ENCODE peak calls at places on chromosomes 12 and 14, in eight cellular contexts. One of them, this sample, is unnamed.

GRCh38 chr12:49959570-49960473 is 1.9 kb upstream of the AQP5 start:
- DNase-seq in lung: peak
- DNase-seq in astrocyte of the cerebellum: no peak
- DNase-seq in psoas muscle: no peak
- DNase-seq in heart right ventricle: no peak
- DNase-seq in esophagus squamous epithelium: no peak
- DNase-seq in epithelial cell of esophagus: peak
- DNase-seq in NB4: peak
- DNase-seq in this sample: no peak

GRCh38 chr14:21868442-21869046 is 194.9 kb upstream of the OR4E1 start:
- DNase-seq in lung: peak
- DNase-seq in astrocyte of the cerebellum: peak
- DNase-seq in psoas muscle: no peak
- DNase-seq in heart right ventricle: no peak
- DNase-seq in esophagus squamous epithelium: no peak
- DNase-seq in epithelial cell of esophagus: peak
- DNase-seq in NB4: peak
- DNase-seq in this sample: peak

GRCh38 chr14:53953002-53953827 is 3.4 kb downstream of the BMP4 start:
- DNase-seq in lung: peak
- DNase-seq in astrocyte of the cerebellum: peak
- DNase-seq in psoas muscle: peak
- DNase-seq in heart right ventricle: peak
- DNase-seq in esophagus squamous epithelium: no peak
- DNase-seq in epithelial cell of esophagus: peak
- DNase-seq in NB4: no peak
- DNase-seq in this sample: peak

GRCh38 chr12:48001426-48002178 is 2.7 kb downstream of the COL2A1 start:
- DNase-seq in lung: no peak
- DNase-seq in astrocyte of the cerebellum: no peak
- DNase-seq in psoas muscle: no peak
- DNase-seq in heart right ventricle: peak
- DNase-seq in esophagus squamous epithelium: no peak
- DNase-seq in epithelial cell of esophagus: peak
- DNase-seq in NB4: peak
- DNase-seq in this sample: peak

GRCh38 chr12:128245890-128246289 is 21.1 kb upstream of the TMEM132C start:
- DNase-seq in lung: no peak
- DNase-seq in astrocyte of the cerebellum: no peak
- DNase-seq in psoas muscle: no peak
- DNase-seq in heart right ventricle: no peak
- DNase-seq in esophagus squamous epithelium: no peak
- DNase-seq in epithelial cell of esophagus: no peak
- DNase-seq in NB4: no peak
- DNase-seq in this sample: no peak

GRCh38 chr14:21989090-21989489 is 315.5 kb upstream of the OR4E1 start:
- DNase-seq in lung: no peak
- DNase-seq in astrocyte of the cerebellum: no peak
- DNase-seq in psoas muscle: no peak
- DNase-seq in heart right ventricle: no peak
- DNase-seq in esophagus squamous epithelium: no peak
- DNase-seq in epithelial cell of esophagus: no peak
- DNase-seq in NB4: no peak
- DNase-seq in this sample: peak

GRCh38 chr12:26233620-26234019 is 38.2 kb downstream of the SSPN start:
- DNase-seq in lung: no peak
- DNase-seq in astrocyte of the cerebellum: no peak
- DNase-seq in psoas muscle: no peak
- DNase-seq in heart right ventricle: no peak
- DNase-seq in esophagus squamous epithelium: no peak
- DNase-seq in epithelial cell of esophagus: no peak
- DNase-seq in NB4: no peak
- DNase-seq in this sample: peak

GRCh38 chr12:57239587-57240068 is 10.1 kb downstream of the SHMT2 start:
- DNase-seq in lung: no peak
- DNase-seq in astrocyte of the cerebellum: no peak
- DNase-seq in psoas muscle: no peak
- DNase-seq in heart right ventricle: no peak
- DNase-seq in esophagus squamous epithelium: no peak
- DNase-seq in epithelial cell of esophagus: no peak
- DNase-seq in NB4: no peak
- DNase-seq in this sample: no peak

GRCh38 chr14:28768549-28768870 is 1.9 kb downstream of the FOXG1 start:
- DNase-seq in lung: no peak
- DNase-seq in astrocyte of the cerebellum: no peak
- DNase-seq in psoas muscle: no peak
- DNase-seq in heart right ventricle: no peak
- DNase-seq in esophagus squamous epithelium: no peak
- DNase-seq in epithelial cell of esophagus: no peak
- DNase-seq in NB4: no peak
- DNase-seq in this sample: no peak

GRCh38 chr14:62062645-62063044 is 300.4 kb downstream of the SNAPC1 start:
- DNase-seq in lung: no peak
- DNase-seq in astrocyte of the cerebellum: no peak
- DNase-seq in psoas muscle: no peak
- DNase-seq in heart right ventricle: no peak
- DNase-seq in esophagus squamous epithelium: no peak
- DNase-seq in epithelial cell of esophagus: no peak
- DNase-seq in NB4: no peak
- DNase-seq in this sample: no peak

GRCh38 chr14:80095623-80096022 is 115.7 kb downstream of the DIO2 start:
- DNase-seq in lung: no peak
- DNase-seq in astrocyte of the cerebellum: peak
- DNase-seq in psoas muscle: no peak
- DNase-seq in heart right ventricle: no peak
- DNase-seq in esophagus squamous epithelium: no peak
- DNase-seq in epithelial cell of esophagus: peak
- DNase-seq in NB4: no peak
- DNase-seq in this sample: peak

GRCh38 chr12:3203713-3204112 is 126.5 kb downstream of the TSPAN9 start:
- DNase-seq in lung: no peak
- DNase-seq in astrocyte of the cerebellum: no peak
- DNase-seq in psoas muscle: no peak
- DNase-seq in heart right ventricle: no peak
- DNase-seq in esophagus squamous epithelium: no peak
- DNase-seq in epithelial cell of esophagus: peak
- DNase-seq in NB4: no peak
- DNase-seq in this sample: no peak

GRCh38 chr12:28100717-28101116 is 89.5 kb upstream of the CCDC91 start:
- DNase-seq in lung: no peak
- DNase-seq in astrocyte of the cerebellum: no peak
- DNase-seq in psoas muscle: no peak
- DNase-seq in heart right ventricle: no peak
- DNase-seq in esophagus squamous epithelium: no peak
- DNase-seq in epithelial cell of esophagus: no peak
- DNase-seq in NB4: no peak
- DNase-seq in this sample: no peak

DNA sequence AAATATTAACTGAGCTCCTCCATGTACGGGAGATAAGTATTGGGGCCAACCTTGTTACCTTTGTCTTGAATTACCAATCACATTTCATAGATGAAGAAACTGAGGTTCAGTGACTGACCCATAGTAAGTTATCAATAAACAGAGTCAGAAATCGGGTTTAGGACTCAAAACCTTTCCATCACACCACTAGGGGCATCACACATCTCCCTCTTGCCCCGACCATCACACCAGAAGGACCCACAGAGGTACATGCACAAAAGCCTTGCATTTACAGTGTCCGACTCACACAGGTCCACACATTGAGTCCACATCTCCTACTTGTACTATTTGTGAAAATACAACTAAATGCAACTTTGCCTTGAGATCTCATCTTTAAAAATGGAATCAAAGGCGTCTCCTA is 29.4 kb downstream of the KCNA5 start:
- DNase-seq in lung: no peak
- DNase-seq in astrocyte of the cerebellum: no peak
- DNase-seq in psoas muscle: no peak
- DNase-seq in heart right ventricle: no peak
- DNase-seq in esophagus squamous epithelium: no peak
- DNase-seq in epithelial cell of esophagus: no peak
- DNase-seq in NB4: no peak
- DNase-seq in this sample: no peak
- TF ChIP-seq CTCF in lung: no peak
- TF ChIP-seq CTCF in astrocyte of the cerebellum: peak
- TF ChIP-seq CTCF in psoas muscle: no peak
- TF ChIP-seq CTCF in heart right ventricle: no peak
- TF ChIP-seq CTCF in esophagus squamous epithelium: no peak
- TF ChIP-seq CTCF in epithelial cell of esophagus: no peak
- TF ChIP-seq CTCF in NB4: no peak
- TF ChIP-seq CTCF in this sample: peak

GRCh38 chr12:129901256-129901655 is 2.6 kb downstream of the TMEM132D start:
- DNase-seq in lung: no peak
- DNase-seq in astrocyte of the cerebellum: peak
- DNase-seq in psoas muscle: no peak
- DNase-seq in heart right ventricle: no peak
- DNase-seq in esophagus squamous epithelium: no peak
- DNase-seq in epithelial cell of esophagus: peak
- DNase-seq in NB4: no peak
- DNase-seq in this sample: peak

GRCh38 chr12:129900306-129900705 is 3.5 kb downstream of the TMEM132D start:
- DNase-seq in lung: peak
- DNase-seq in astrocyte of the cerebellum: no peak
- DNase-seq in psoas muscle: no peak
- DNase-seq in heart right ventricle: no peak
- DNase-seq in esophagus squamous epithelium: no peak
- DNase-seq in epithelial cell of esophagus: no peak
- DNase-seq in NB4: no peak
- DNase-seq in this sample: no peak

GRCh38 chr12:129903956-129904769 is at the start of gene TMEM132D:
- DNase-seq in lung: no peak
- DNase-seq in astrocyte of the cerebellum: no peak
- DNase-seq in psoas muscle: no peak
- DNase-seq in heart right ventricle: no peak
- DNase-seq in esophagus squamous epithelium: no peak
- DNase-seq in epithelial cell of esophagus: no peak
- DNase-seq in NB4: no peak
- DNase-seq in this sample: no peak

GRCh38 chr12:129903092-129903945 is 506 bp downstream of the TMEM132D start:
- DNase-seq in lung: no peak
- DNase-seq in astrocyte of the cerebellum: no peak
- DNase-seq in psoas muscle: no peak
- DNase-seq in heart right ventricle: no peak
- DNase-seq in esophagus squamous epithelium: no peak
- DNase-seq in epithelial cell of esophagus: no peak
- DNase-seq in NB4: no peak
- DNase-seq in this sample: no peak

GRCh38 chr12:129902371-129903091 is 1.3 kb downstream of the TMEM132D start:
- DNase-seq in lung: no peak
- DNase-seq in astrocyte of the cerebellum: no peak
- DNase-seq in psoas muscle: no peak
- DNase-seq in heart right ventricle: no peak
- DNase-seq in esophagus squamous epithelium: no peak
- DNase-seq in epithelial cell of esophagus: no peak
- DNase-seq in NB4: no peak
- DNase-seq in this sample: no peak
- H3K4me3 ChIP-seq in lung: no peak
- H3K4me3 ChIP-seq in astrocyte of the cerebellum: peak
- H3K4me3 ChIP-seq in psoas muscle: no peak
- H3K4me3 ChIP-seq in heart right ventricle: no peak
- H3K4me3 ChIP-seq in esophagus squamous epithelium: no peak
- H3K4me3 ChIP-seq in epithelial cell of esophagus: no peak
- H3K4me3 ChIP-seq in NB4: no peak
- H3K4me3 ChIP-seq in this sample: no peak

GRCh38 chr12:113347107-113347506 is 11.3 kb upstream of the PLBD2 start:
- DNase-seq in lung: no peak
- DNase-seq in astrocyte of the cerebellum: no peak
- DNase-seq in psoas muscle: no peak
- DNase-seq in heart right ventricle: no peak
- DNase-seq in esophagus squamous epithelium: no peak
- DNase-seq in epithelial cell of esophagus: no peak
- DNase-seq in NB4: no peak
- DNase-seq in this sample: no peak
- TF ChIP-seq CTCF in lung: no peak
- TF ChIP-seq CTCF in astrocyte of the cerebellum: no peak
- TF ChIP-seq CTCF in psoas muscle: no peak
- TF ChIP-seq CTCF in heart right ventricle: no peak
- TF ChIP-seq CTCF in esophagus squamous epithelium: no peak
- TF ChIP-seq CTCF in epithelial cell of esophagus: no peak
- TF ChIP-seq CTCF in NB4: peak
- TF ChIP-seq CTCF in this sample: no peak

DNA sequence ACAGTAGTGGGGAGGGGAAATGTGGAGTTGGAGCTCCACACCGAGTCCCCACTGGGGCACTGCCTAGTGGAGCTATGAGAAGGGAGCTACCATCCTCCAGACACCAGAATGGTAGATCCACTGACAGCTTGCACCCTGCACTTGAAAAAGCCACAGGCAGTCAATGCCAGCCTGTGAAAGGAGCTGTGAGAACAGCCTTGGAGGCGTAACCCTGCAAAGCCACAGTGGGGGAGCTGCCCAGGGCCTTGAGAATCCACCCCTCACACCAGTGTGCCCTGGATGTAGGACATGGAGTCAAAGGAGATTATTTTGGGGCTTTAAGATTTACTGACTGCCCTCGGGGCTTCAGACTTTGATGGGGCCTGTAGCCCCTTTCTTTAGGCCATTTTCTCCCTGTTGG is 12.5 kb downstream of the CTSG start:
- DNase-seq in lung: no peak
- DNase-seq in astrocyte of the cerebellum: no peak
- DNase-seq in psoas muscle: peak
- DNase-seq in heart right ventricle: no peak
- DNase-seq in esophagus squamous epithelium: no peak
- DNase-seq in epithelial cell of esophagus: no peak
- DNase-seq in NB4: no peak
- DNase-seq in this sample: no peak
- H3K4me3 ChIP-seq in lung: no peak
- H3K4me3 ChIP-seq in astrocyte of the cerebellum: no peak
- H3K4me3 ChIP-seq in psoas muscle: no peak
- H3K4me3 ChIP-seq in heart right ventricle: no peak
- H3K4me3 ChIP-seq in esophagus squamous epithelium: no peak
- H3K4me3 ChIP-seq in epithelial cell of esophagus: no peak
- H3K4me3 ChIP-seq in NB4: no peak
- H3K4me3 ChIP-seq in this sample: no peak

GRCh38 chr14:93970967-93971634 is 5.3 kb downstream of the ASB2 start:
- DNase-seq in lung: no peak
- DNase-seq in astrocyte of the cerebellum: no peak
- DNase-seq in psoas muscle: no peak
- DNase-seq in heart right ventricle: no peak
- DNase-seq in esophagus squamous epithelium: no peak
- DNase-seq in epithelial cell of esophagus: no peak
- DNase-seq in NB4: peak
- DNase-seq in this sample: no peak

GRCh38 chr14:93969082-93969828 is 7.1 kb downstream of the ASB2 start:
- DNase-seq in lung: no peak
- DNase-seq in astrocyte of the cerebellum: no peak
- DNase-seq in psoas muscle: peak
- DNase-seq in heart right ventricle: peak
- DNase-seq in esophagus squamous epithelium: no peak
- DNase-seq in epithelial cell of esophagus: no peak
- DNase-seq in NB4: no peak
- DNase-seq in this sample: peak

GRCh38 chr14:93972618-93973205 is 3.7 kb downstream of the ASB2 start:
- DNase-seq in lung: no peak
- DNase-seq in astrocyte of the cerebellum: no peak
- DNase-seq in psoas muscle: no peak
- DNase-seq in heart right ventricle: no peak
- DNase-seq in esophagus squamous epithelium: no peak
- DNase-seq in epithelial cell of esophagus: no peak
- DNase-seq in NB4: no peak
- DNase-seq in this sample: no peak

GRCh38 chr14:93971635-93972027 is 4.7 kb downstream of the ASB2 start:
- DNase-seq in lung: no peak
- DNase-seq in astrocyte of the cerebellum: no peak
- DNase-seq in psoas muscle: no peak
- DNase-seq in heart right ventricle: no peak
- DNase-seq in esophagus squamous epithelium: no peak
- DNase-seq in epithelial cell of esophagus: no peak
- DNase-seq in NB4: no peak
- DNase-seq in this sample: no peak

GRCh38 chr14:93970589-93970966 is 5.8 kb downstream of the ASB2 start:
- DNase-seq in lung: no peak
- DNase-seq in astrocyte of the cerebellum: no peak
- DNase-seq in psoas muscle: no peak
- DNase-seq in heart right ventricle: no peak
- DNase-seq in esophagus squamous epithelium: no peak
- DNase-seq in epithelial cell of esophagus: peak
- DNase-seq in NB4: peak
- DNase-seq in this sample: no peak
- TF ChIP-seq CTCF in lung: peak
- TF ChIP-seq CTCF in astrocyte of the cerebellum: peak
- TF ChIP-seq CTCF in psoas muscle: peak
- TF ChIP-seq CTCF in heart right ventricle: peak
- TF ChIP-seq CTCF in esophagus squamous epithelium: peak
- TF ChIP-seq CTCF in epithelial cell of esophagus: peak
- TF ChIP-seq CTCF in NB4: peak
- TF ChIP-seq CTCF in this sample: peak

This sample was measured in fibroblast of mammary gland.